ENCODE peak calls at places on chromosome 22, in seven cellular contexts. One of them, this sample, is unnamed.

GRCh38 chr22:17149073-17149815 is 9.8 kb downstream of the HDHD5 start:
- DNase-seq in stimulated activated CD4-positive, alpha-beta T cell treated with anti-CD3 and anti-CD28 coated beads, Interleukin-4, amount 100 ng/mL, for 24 hours: no peak
- DNase-seq in lower lobe of right lung: peak
- DNase-seq in LoVo: peak
- DNase-seq in amygdala: no peak
- DNase-seq in activated CD8-positive, alpha-beta T cell treated with anti-CD3 and anti-CD28 coated beads for 36 hours: no peak
- DNase-seq in frontal cortex: no peak
- DNase-seq in this sample: no peak

GRCh38 chr22:48631288-48631687 is 1196.4 kb downstream of the BRD1 start:
- DNase-seq in stimulated activated CD4-positive, alpha-beta T cell treated with anti-CD3 and anti-CD28 coated beads, Interleukin-4, amount 100 ng/mL, for 24 hours: no peak
- DNase-seq in lower lobe of right lung: no peak
- DNase-seq in LoVo: no peak
- DNase-seq in amygdala: no peak
- DNase-seq in activated CD8-positive, alpha-beta T cell treated with anti-CD3 and anti-CD28 coated beads for 36 hours: no peak
- DNase-seq in frontal cortex: no peak
- DNase-seq in this sample: no peak

GRCh38 chr22:47129902-47130301 is 367.5 kb downstream of the TBC1D22A start:
- DNase-seq in stimulated activated CD4-positive, alpha-beta T cell treated with anti-CD3 and anti-CD28 coated beads, Interleukin-4, amount 100 ng/mL, for 24 hours: no peak
- DNase-seq in lower lobe of right lung: peak
- DNase-seq in LoVo: peak
- DNase-seq in amygdala: no peak
- DNase-seq in activated CD8-positive, alpha-beta T cell treated with anti-CD3 and anti-CD28 coated beads for 36 hours: peak
- DNase-seq in frontal cortex: no peak
- DNase-seq in this sample: no peak

GRCh38 chr22:44672632-44673031 is 29.4 kb upstream of the PRR5 start:
- DNase-seq in stimulated activated CD4-positive, alpha-beta T cell treated with anti-CD3 and anti-CD28 coated beads, Interleukin-4, amount 100 ng/mL, for 24 hours: no peak
- DNase-seq in lower lobe of right lung: no peak
- DNase-seq in LoVo: no peak
- DNase-seq in amygdala: no peak
- DNase-seq in activated CD8-positive, alpha-beta T cell treated with anti-CD3 and anti-CD28 coated beads for 36 hours: no peak
- DNase-seq in frontal cortex: no peak
- DNase-seq in this sample: no peak

GRCh38 chr22:20464096-20464614 is 26.5 kb upstream of the SCARF2 start:
- DNase-seq in stimulated activated CD4-positive, alpha-beta T cell treated with anti-CD3 and anti-CD28 coated beads, Interleukin-4, amount 100 ng/mL, for 24 hours: peak
- DNase-seq in lower lobe of right lung: no peak
- DNase-seq in LoVo: no peak
- DNase-seq in amygdala: no peak
- DNase-seq in activated CD8-positive, alpha-beta T cell treated with anti-CD3 and anti-CD28 coated beads for 36 hours: peak
- DNase-seq in frontal cortex: no peak
- DNase-seq in this sample: no peak

GRCh38 chr22:47372596-47373385 is 610.3 kb downstream of the TBC1D22A start:
- DNase-seq in stimulated activated CD4-positive, alpha-beta T cell treated with anti-CD3 and anti-CD28 coated beads, Interleukin-4, amount 100 ng/mL, for 24 hours: no peak
- DNase-seq in lower lobe of right lung: peak
- DNase-seq in LoVo: no peak
- DNase-seq in amygdala: no peak
- DNase-seq in activated CD8-positive, alpha-beta T cell treated with anti-CD3 and anti-CD28 coated beads for 36 hours: no peak
- DNase-seq in frontal cortex: no peak
- DNase-seq in this sample: no peak

GRCh38 chr22:30325065-30325720 is 1.5 kb downstream of the TBC1D10A start:
- DNase-seq in stimulated activated CD4-positive, alpha-beta T cell treated with anti-CD3 and anti-CD28 coated beads, Interleukin-4, amount 100 ng/mL, for 24 hours: no peak
- DNase-seq in lower lobe of right lung: no peak
- DNase-seq in LoVo: no peak
- DNase-seq in amygdala: no peak
- DNase-seq in activated CD8-positive, alpha-beta T cell treated with anti-CD3 and anti-CD28 coated beads for 36 hours: no peak
- DNase-seq in frontal cortex: peak
- DNase-seq in this sample: peak

GRCh38 chr22:40030026-40030756 is 35.4 kb downstream of the FAM83F start:
- DNase-seq in stimulated activated CD4-positive, alpha-beta T cell treated with anti-CD3 and anti-CD28 coated beads, Interleukin-4, amount 100 ng/mL, for 24 hours: no peak
- DNase-seq in lower lobe of right lung: no peak
- DNase-seq in LoVo: no peak
- DNase-seq in amygdala: no peak
- DNase-seq in activated CD8-positive, alpha-beta T cell treated with anti-CD3 and anti-CD28 coated beads for 36 hours: no peak
- DNase-seq in frontal cortex: no peak
- DNase-seq in this sample: no peak

GRCh38 chr22:48340727-48341709 is 1486.7 kb downstream of the BRD1 start:
- DNase-seq in stimulated activated CD4-positive, alpha-beta T cell treated with anti-CD3 and anti-CD28 coated beads, Interleukin-4, amount 100 ng/mL, for 24 hours: no peak
- DNase-seq in lower lobe of right lung: peak
- DNase-seq in LoVo: no peak
- DNase-seq in amygdala: no peak
- DNase-seq in activated CD8-positive, alpha-beta T cell treated with anti-CD3 and anti-CD28 coated beads for 36 hours: no peak
- DNase-seq in frontal cortex: no peak
- DNase-seq in this sample: peak

GRCh38 chr22:17775781-17776470 is 1.7 kb upstream of the BID start:
- DNase-seq in stimulated activated CD4-positive, alpha-beta T cell treated with anti-CD3 and anti-CD28 coated beads, Interleukin-4, amount 100 ng/mL, for 24 hours: no peak
- DNase-seq in lower lobe of right lung: no peak
- DNase-seq in LoVo: no peak
- DNase-seq in amygdala: no peak
- DNase-seq in activated CD8-positive, alpha-beta T cell treated with anti-CD3 and anti-CD28 coated beads for 36 hours: no peak
- DNase-seq in frontal cortex: no peak
- DNase-seq in this sample: no peak

GRCh38 chr22:29083576-29084566 is 11.0 kb downstream of the KREMEN1 start:
- DNase-seq in stimulated activated CD4-positive, alpha-beta T cell treated with anti-CD3 and anti-CD28 coated beads, Interleukin-4, amount 100 ng/mL, for 24 hours: no peak
- DNase-seq in lower lobe of right lung: peak
- DNase-seq in LoVo: no peak
- DNase-seq in amygdala: no peak
- DNase-seq in activated CD8-positive, alpha-beta T cell treated with anti-CD3 and anti-CD28 coated beads for 36 hours: no peak
- DNase-seq in frontal cortex: no peak
- DNase-seq in this sample: no peak

GRCh38 chr22:40685406-40685805 is 6.1 kb downstream of the MCHR1 start:
- DNase-seq in stimulated activated CD4-positive, alpha-beta T cell treated with anti-CD3 and anti-CD28 coated beads, Interleukin-4, amount 100 ng/mL, for 24 hours: no peak
- DNase-seq in lower lobe of right lung: no peak
- DNase-seq in LoVo: no peak
- DNase-seq in amygdala: no peak
- DNase-seq in activated CD8-positive, alpha-beta T cell treated with anti-CD3 and anti-CD28 coated beads for 36 hours: peak
- DNase-seq in frontal cortex: no peak
- DNase-seq in this sample: no peak

GRCh38 chr22:25656724-25657123 is 85.3 kb upstream of the MYO18B start:
- DNase-seq in stimulated activated CD4-positive, alpha-beta T cell treated with anti-CD3 and anti-CD28 coated beads, Interleukin-4, amount 100 ng/mL, for 24 hours: no peak
- DNase-seq in lower lobe of right lung: no peak
- DNase-seq in LoVo: no peak
- DNase-seq in amygdala: no peak
- DNase-seq in activated CD8-positive, alpha-beta T cell treated with anti-CD3 and anti-CD28 coated beads for 36 hours: no peak
- DNase-seq in frontal cortex: no peak
- DNase-seq in this sample: no peak

GRCh38 chr22:35928273-35928798 is 100.3 kb downstream of the RBFOX2 start:
- DNase-seq in stimulated activated CD4-positive, alpha-beta T cell treated with anti-CD3 and anti-CD28 coated beads, Interleukin-4, amount 100 ng/mL, for 24 hours: no peak
- DNase-seq in lower lobe of right lung: no peak
- DNase-seq in LoVo: no peak
- DNase-seq in amygdala: no peak
- DNase-seq in activated CD8-positive, alpha-beta T cell treated with anti-CD3 and anti-CD28 coated beads for 36 hours: no peak
- DNase-seq in frontal cortex: no peak
- DNase-seq in this sample: no peak

GRCh38 chr22:44926124-44926475 is 83.7 kb downstream of the PHF21B start:
- DNase-seq in stimulated activated CD4-positive, alpha-beta T cell treated with anti-CD3 and anti-CD28 coated beads, Interleukin-4, amount 100 ng/mL, for 24 hours: no peak
- DNase-seq in lower lobe of right lung: peak
- DNase-seq in LoVo: no peak
- DNase-seq in amygdala: no peak
- DNase-seq in activated CD8-positive, alpha-beta T cell treated with anti-CD3 and anti-CD28 coated beads for 36 hours: no peak
- DNase-seq in frontal cortex: no peak
- DNase-seq in this sample: no peak

GRCh38 chr22:44311855-44312170 is 938 bp downstream of the SHISAL1 start:
- DNase-seq in stimulated activated CD4-positive, alpha-beta T cell treated with anti-CD3 and anti-CD28 coated beads, Interleukin-4, amount 100 ng/mL, for 24 hours: no peak
- DNase-seq in lower lobe of right lung: no peak
- DNase-seq in LoVo: no peak
- DNase-seq in amygdala: no peak
- DNase-seq in activated CD8-positive, alpha-beta T cell treated with anti-CD3 and anti-CD28 coated beads for 36 hours: no peak
- DNase-seq in frontal cortex: peak
- DNase-seq in this sample: no peak

GRCh38 chr22:47001288-47001687 is 238.8 kb downstream of the TBC1D22A start:
- DNase-seq in stimulated activated CD4-positive, alpha-beta T cell treated with anti-CD3 and anti-CD28 coated beads, Interleukin-4, amount 100 ng/mL, for 24 hours: no peak
- DNase-seq in lower lobe of right lung: no peak
- DNase-seq in LoVo: no peak
- DNase-seq in amygdala: no peak
- DNase-seq in activated CD8-positive, alpha-beta T cell treated with anti-CD3 and anti-CD28 coated beads for 36 hours: no peak
- DNase-seq in frontal cortex: no peak
- DNase-seq in this sample: no peak

GRCh38 chr22:23137905-23138520 is 3.8 kb downstream of the RSPH14 start:
- DNase-seq in stimulated activated CD4-positive, alpha-beta T cell treated with anti-CD3 and anti-CD28 coated beads, Interleukin-4, amount 100 ng/mL, for 24 hours: peak
- DNase-seq in lower lobe of right lung: no peak
- DNase-seq in LoVo: no peak
- DNase-seq in amygdala: no peak
- DNase-seq in activated CD8-positive, alpha-beta T cell treated with anti-CD3 and anti-CD28 coated beads for 36 hours: peak
- DNase-seq in frontal cortex: no peak
- DNase-seq in this sample: no peak

GRCh38 chr22:31977141-31977781 is 32.9 kb downstream of the YWHAH start:
- DNase-seq in stimulated activated CD4-positive, alpha-beta T cell treated with anti-CD3 and anti-CD28 coated beads, Interleukin-4, amount 100 ng/mL, for 24 hours: peak
- DNase-seq in lower lobe of right lung: peak
- DNase-seq in LoVo: peak
- DNase-seq in amygdala: peak
- DNase-seq in activated CD8-positive, alpha-beta T cell treated with anti-CD3 and anti-CD28 coated beads for 36 hours: peak
- DNase-seq in frontal cortex: peak
- DNase-seq in this sample: peak

GRCh38 chr22:41446057-41446501 is 522 bp downstream of the TOB2 start:
- DNase-seq in stimulated activated CD4-positive, alpha-beta T cell treated with anti-CD3 and anti-CD28 coated beads, Interleukin-4, amount 100 ng/mL, for 24 hours: peak
- DNase-seq in lower lobe of right lung: peak
- DNase-seq in LoVo: no peak
- DNase-seq in amygdala: no peak
- DNase-seq in activated CD8-positive, alpha-beta T cell treated with anti-CD3 and anti-CD28 coated beads for 36 hours: no peak
- DNase-seq in frontal cortex: no peak
- DNase-seq in this sample: peak

GRCh38 chr22:30205281-30206115 is 41.1 kb downstream of the LIF start:
- DNase-seq in stimulated activated CD4-positive, alpha-beta T cell treated with anti-CD3 and anti-CD28 coated beads, Interleukin-4, amount 100 ng/mL, for 24 hours: no peak
- DNase-seq in lower lobe of right lung: no peak
- DNase-seq in LoVo: no peak
- DNase-seq in amygdala: no peak
- DNase-seq in activated CD8-positive, alpha-beta T cell treated with anti-CD3 and anti-CD28 coated beads for 36 hours: no peak
- DNase-seq in frontal cortex: peak
- DNase-seq in this sample: peak